ENCODE peak calls at places on chromosomes 6 and 20, in eight cellular contexts. U, S, H, W, G, Z, F and D are unnamed samples.

GRCh38 chr6:53461682-53462081 is 83.2 kb downstream of the GCLC start:
- DNase-seq in S (no peak), Z (no peak), U (no peak), F (no peak), H (no peak), G (no peak), W (no peak), D (no peak)

GRCh38 chr6:138555294-138555988 is 56.1 kb upstream of the NHSL1 start:
- DNase-seq in U (no peak), F (peak; percentile 99), W (no peak), Z (no peak), S (peak; percentile 30), H (peak; percentile 35), G (peak; percentile 38), D (peak; percentile 97)

GRCh38 chr20:55159230-55159629 is 683.8 kb downstream of the DOK5 start:
- DNase-seq in F (no peak), G (no peak), Z (no peak), H (no peak), U (no peak), S (no peak), W (no peak), D (no peak)

GRCh38 chr20:4449977-4450715 is 271.6 kb upstream of the PRND start:
- DNase-seq in S (no peak), W (no peak), Z (no peak), H (peak; percentile 72), G (no peak), F (peak; percentile 15), U (no peak), D (no peak)

GRCh38 chr20:1894471-1894950 is 696 bp upstream of the SIRPA start:
- DNase-seq in F (peak; percentile 80), H (peak; percentile 64), W (no peak), S (peak; percentile 52), Z (no peak), U (no peak), G (no peak), D (peak; percentile 62)

GRCh38 chr6:121437861-121438651 is 2.6 kb downstream of the GJA1 start:
- DNase-seq in H (peak; percentile 82), U (no peak), G (no peak), W (no peak), Z (no peak), S (peak; percentile 65), F (peak; percentile 97), D (peak; percentile 2)

GRCh38 chr6:154196333-154196732 is 157.3 kb downstream of the OPRM1 start:
- DNase-seq in Z (no peak), H (no peak), U (no peak), W (no peak), G (no peak), S (no peak), F (no peak), D (no peak)

GRCh38 chr20:43583982-43584432 is 6.7 kb upstream of the IFT52 start:
- DNase-seq in S (no peak), G (no peak), W (peak; percentile 73), F (no peak), Z (no peak), U (no peak), H (peak; percentile 92), D (peak; percentile 68)

GRCh38 chr6:42203217-42203616 is 8.5 kb upstream of the GUCA1B start:
- DNase-seq in Z (no peak), H (no peak), S (no peak), W (no peak), G (no peak), F (no peak), U (no peak), D (no peak)

GRCh38 chr6:164861964-164862363 is 447.4 kb downstream of the C6orf118 start:
- DNase-seq in Z (no peak), G (no peak), H (no peak), U (no peak), W (no peak), F (no peak), S (no peak), D (no peak)

GRCh38 chr6:107931894-107932293 is 26.1 kb downstream of the SEC63 start:
- DNase-seq in S (no peak), G (no peak), W (no peak), U (no peak), F (no peak), H (no peak), Z (no peak), D (no peak)

DNA sequence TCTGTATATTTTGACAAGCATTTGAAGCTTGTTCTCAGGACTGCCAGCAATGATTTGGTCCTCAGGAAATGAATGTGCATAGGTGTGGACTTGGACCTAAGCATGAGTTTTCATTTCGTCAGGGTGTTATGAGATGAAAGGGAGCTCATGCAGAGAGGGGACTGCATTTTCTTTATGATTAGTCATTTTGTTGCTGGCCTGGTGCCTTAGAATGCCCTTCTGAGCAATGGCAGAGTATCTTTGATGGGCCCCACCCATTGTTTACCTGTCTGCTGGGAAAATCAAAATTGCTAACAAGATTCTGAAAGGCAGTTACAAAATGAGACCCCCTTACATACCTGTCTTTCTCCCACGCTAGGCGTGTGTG is 51.5 kb upstream of the MTHFD1L start:
- DNase-seq in W (no peak), U (no peak), S (peak; percentile 8), H (peak; percentile 90), F (no peak), G (no peak), Z (no peak), D (peak; percentile 42)
- H3K27ac ChIP-seq in W (no peak overlapping the region), U (no peak overlapping the region), S (no peak overlapping the region), H (peak overlapping the region; percentile 54), F (no peak overlapping the region), G (no peak overlapping the region), Z (peak overlapping the region; percentile 34), D (peak overlapping the region; percentile 100)

DNA sequence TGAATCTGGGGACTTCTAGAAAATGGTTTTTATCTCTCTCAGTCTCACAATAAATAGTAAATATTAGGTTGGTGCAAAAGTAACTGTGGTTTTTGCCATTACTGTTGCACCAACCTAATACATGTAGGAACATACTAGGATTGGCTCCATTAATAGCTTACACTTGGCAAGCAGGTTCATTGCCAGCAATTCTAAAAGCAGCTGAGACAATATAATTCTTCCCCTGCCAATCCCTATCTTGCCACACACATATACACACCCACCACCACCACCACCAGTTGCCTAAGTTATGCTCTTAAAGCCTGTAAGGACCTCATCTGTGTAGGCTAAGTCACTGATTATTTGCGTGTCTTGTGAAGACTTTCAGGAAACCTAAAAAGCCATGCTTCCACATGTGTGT is 145.1 kb downstream of the KIF16B start:
- DNase-seq in Z (no peak), F (no peak), U (no peak), G (no peak), H (no peak), W (no peak), S (no peak), D (no peak)
- H3K27me3 ChIP-seq in Z (no peaks in the 10 kb centered on the region), F (no peaks in the 10 kb centered on the region), U (no peaks in the 10 kb centered on the region), G (no peaks in the 10 kb centered on the region), H (no peaks in the 10 kb centered on the region), W (no peaks in the 10 kb centered on the region), S (no peaks in the 10 kb centered on the region), D (no peaks in the 10 kb centered on the region)

GRCh38 chr6:43271103-43271815 is 26.8 kb upstream of the SLC22A7 start:
- DNase-seq in Z (no peak), G (no peak), H (no peak), W (no peak), F (no peak), S (no peak), U (no peak), D (no peak)
- H3K27ac ChIP-seq in Z (no peak overlapping the region), G (no peak overlapping the region), H (no peak overlapping the region), W (no peak overlapping the region), F (no peak overlapping the region), S (no peak overlapping the region), U (no peak overlapping the region), D (no peak overlapping the region)

GRCh38 chr20:57544838-57545564 is 15.9 kb upstream of the PCK1 start:
- DNase-seq in S (no peak), F (no peak), W (no peak), Z (no peak), G (no peak), H (no peak), U (no peak), D (no peak)
- H3K27me3 ChIP-seq in S (no peaks in the 10 kb centered on the region), F (no peaks in the 10 kb centered on the region), W (no peaks in the 10 kb centered on the region), Z (peaks cover 6% of the 10 kb centered on the region), G (no peaks in the 10 kb centered on the region), H (no peaks in the 10 kb centered on the region), U (no peaks in the 10 kb centered on the region), D (peaks cover 87% of the 10 kb centered on the region)

GRCh38 chr20:6008254-6008653 is 45.6 kb downstream of the LRRN4 start:
- DNase-seq in Z (peak; percentile 86), H (peak; percentile 96), G (no peak), W (peak; percentile 64), U (no peak), F (no peak), S (peak; percentile 82), D (peak; percentile 62)
- H3K27ac ChIP-seq in Z (no peak overlapping the region), H (peak overlapping the region; percentile 66), G (no peak overlapping the region), W (peak overlapping the region; percentile 27), U (no peak overlapping the region), F (no peak overlapping the region), S (no peak overlapping the region), D (no peak overlapping the region)

GRCh38 chr20:47907031-47907670 is 121.9 kb upstream of the SULF2 start:
- DNase-seq in S (no peak), H (no peak), G (no peak), U (no peak), Z (no peak), W (no peak), F (no peak), D (no peak)
- H3K27me3 ChIP-seq in S (no peaks in the 10 kb centered on the region), H (no peaks in the 10 kb centered on the region), G (no peaks in the 10 kb centered on the region), U (peaks cover 2% of the 10 kb centered on the region), Z (peaks cover 11% of the 10 kb centered on the region), W (no peaks in the 10 kb centered on the region), F (no peaks in the 10 kb centered on the region), D (no peaks in the 10 kb centered on the region)